ENCODE peak calls at places on chromosomes 4 and X, in six cellular contexts. Z, A, H, R, X and Q are unnamed samples.
A peak's percentile ranks its signal among the peaks of the same experiment; 100 is the strongest.

GRCh38 chrX:139640259-139640658 is 67.7 kb downstream of the MCF2 start:
- DNase-seq in H (no peak), A (no peak), Z (no peak), R (no peak), X (no peak), Q (no peak)

GRCh38 chr4:85430697-85431096 is 44.3 kb upstream of the ARHGAP24 start:
- DNase-seq in R (no peak), Z (no peak), H (no peak), X (no peak), A (no peak), Q (no peak)

GRCh38 chr4:183455431-183456145 is 11.2 kb downstream of the CDKN2AIP start:
- DNase-seq in Z (no peak), A (no peak), R (no peak), X (no peak), H (no peak), Q (no peak)

GRCh38 chr4:101348367-101348827 is 1.1 kb upstream of the PPP3CA start:
- DNase-seq in A (peak; percentile 79), H (no peak), X (peak; percentile 25), Z (peak; percentile 61), R (peak; percentile 51), Q (no peak)

GRCh38 chr4:137300776-137301175 is 231.5 kb downstream of the PCDH18 start:
- DNase-seq in Z (no peak), H (no peak), A (no peak), X (no peak), R (no peak), Q (no peak)

GRCh38 chr4:40685300-40685699 is 55.6 kb upstream of the RBM47 start:
- DNase-seq in H (no peak), Z (no peak), A (no peak), R (no peak), X (no peak), Q (no peak)

GRCh38 chrX:75522565-75523411 is at the start of gene ZDHHC15:
- DNase-seq in A (peak; percentile 74), H (peak; percentile 55), X (peak; percentile 43), R (peak; percentile 57), Z (peak; percentile 59), Q (no peak)

GRCh38 chr4:20529681-20530080 is 170.6 kb upstream of the PACRGL start:
- DNase-seq in A (no peak), R (no peak), X (no peak), H (no peak), Z (no peak), Q (no peak)

GRCh38 chr4:3324093-3324815 is 31.4 kb downstream of the RGS12 start:
- DNase-seq in H (no peak), X (no peak), R (peak; percentile 31), A (no peak), Z (peak; percentile 36), Q (no peak)

GRCh38 chr4:186737427-186737826 is 13.8 kb upstream of the FAT1 start:
- DNase-seq in R (no peak), Z (no peak), A (no peak), X (no peak), H (no peak), Q (no peak)

GRCh38 chrX:95760356-95760755 is 924.3 kb upstream of the DIAPH2 start:
- DNase-seq in X (no peak), H (no peak), R (no peak), Z (no peak), A (no peak), Q (no peak)

GRCh38 chrX:39595977-39596376 is 501.8 kb downstream of the BCOR start:
- DNase-seq in Z (no peak), H (no peak), A (no peak), X (no peak), R (no peak), Q (no peak)

GRCh38 chrX:82362550-82362949 is 1145.5 kb upstream of the POU3F4 start:
- DNase-seq in Z (no peak), A (no peak), H (no peak), R (no peak), X (no peak), Q (no peak)

GRCh38 chr4:176927664-176928063 is 134.9 kb upstream of the VEGFC start:
- DNase-seq in R (no peak), X (no peak), Z (no peak), A (no peak), H (no peak), Q (no peak)

GRCh38 chrX:103687073-103687695 is 685 bp upstream of the MORF4L2 start:
- DNase-seq in Z (peak; percentile 86), A (peak; percentile 91), R (peak; percentile 84), X (peak; percentile 88), H (peak; percentile 88), Q (peak; percentile 84)

GRCh38 chr4:97845758-97846157 is 297.5 kb downstream of the STPG2 start:
- DNase-seq in X (no peak), A (no peak), R (no peak), H (no peak), Z (no peak), Q (no peak)
- H3K27ac ChIP-seq in X (no peak overlapping the region), A (no peak overlapping the region), R (no peak overlapping the region), H (no peak overlapping the region), Z (no peak overlapping the region), Q (no peak overlapping the region)

GRCh38 chr4:168485511-168485910 is 5.2 kb upstream of the DDX60L start:
- DNase-seq in H (no peak), A (no peak), X (no peak), R (no peak), Z (no peak), Q (no peak)
- H3K27ac ChIP-seq in H (no peak overlapping the region), A (no peak overlapping the region), X (no peak overlapping the region), R (no peak overlapping the region), Z (no peak overlapping the region), Q (peak overlapping the region; percentile 91)

DNA sequence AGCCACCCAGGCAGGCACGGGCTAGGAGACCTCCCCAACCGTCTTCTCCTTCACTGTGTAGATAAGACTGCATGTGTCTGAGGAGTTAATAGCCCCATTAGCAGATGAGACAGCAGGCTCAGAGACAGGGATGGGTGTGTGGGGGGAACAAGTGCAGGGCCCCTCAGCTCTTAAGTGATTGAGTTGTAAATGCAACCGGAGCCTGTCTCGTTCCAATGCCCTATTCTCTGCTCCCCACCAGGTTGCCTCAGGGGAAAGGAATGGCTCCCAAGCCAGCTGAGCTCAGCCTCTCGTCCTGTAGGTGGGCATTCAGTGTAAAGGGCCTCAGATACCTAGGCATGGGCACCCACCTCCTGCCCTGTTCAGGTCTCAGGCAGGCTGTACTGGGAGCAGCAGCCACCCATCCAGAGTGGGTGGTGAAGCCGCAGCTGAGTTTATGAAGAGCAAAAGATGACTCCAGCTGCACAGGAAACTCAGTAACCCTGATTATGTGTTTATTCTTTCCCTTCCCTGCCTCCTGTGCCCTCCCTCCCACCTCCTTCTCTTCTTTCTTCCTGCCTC is 87.3 kb downstream of the PJA1 start:
- DNase-seq in X (no peak), R (no peak), Z (no peak), H (no peak), A (no peak), Q (peak; percentile 4)
- H3K27ac ChIP-seq in X (no peak overlapping the region), R (no peak overlapping the region), Z (no peak overlapping the region), H (no peak overlapping the region), A (no peak overlapping the region), Q (no peak overlapping the region)

GRCh38 chr4:119103263-119103662 is 32.4 kb upstream of the MYOZ2 start:
- DNase-seq in Z (peak; percentile 69), X (no peak), H (no peak), R (no peak), A (no peak), Q (no peak)
- H3K27ac ChIP-seq in Z (peak overlapping the region; percentile 63), X (peak overlapping the region; percentile 42), H (no peak overlapping the region), R (peak overlapping the region; percentile 74), A (no peak overlapping the region), Q (peak overlapping the region; percentile 96)

DNA sequence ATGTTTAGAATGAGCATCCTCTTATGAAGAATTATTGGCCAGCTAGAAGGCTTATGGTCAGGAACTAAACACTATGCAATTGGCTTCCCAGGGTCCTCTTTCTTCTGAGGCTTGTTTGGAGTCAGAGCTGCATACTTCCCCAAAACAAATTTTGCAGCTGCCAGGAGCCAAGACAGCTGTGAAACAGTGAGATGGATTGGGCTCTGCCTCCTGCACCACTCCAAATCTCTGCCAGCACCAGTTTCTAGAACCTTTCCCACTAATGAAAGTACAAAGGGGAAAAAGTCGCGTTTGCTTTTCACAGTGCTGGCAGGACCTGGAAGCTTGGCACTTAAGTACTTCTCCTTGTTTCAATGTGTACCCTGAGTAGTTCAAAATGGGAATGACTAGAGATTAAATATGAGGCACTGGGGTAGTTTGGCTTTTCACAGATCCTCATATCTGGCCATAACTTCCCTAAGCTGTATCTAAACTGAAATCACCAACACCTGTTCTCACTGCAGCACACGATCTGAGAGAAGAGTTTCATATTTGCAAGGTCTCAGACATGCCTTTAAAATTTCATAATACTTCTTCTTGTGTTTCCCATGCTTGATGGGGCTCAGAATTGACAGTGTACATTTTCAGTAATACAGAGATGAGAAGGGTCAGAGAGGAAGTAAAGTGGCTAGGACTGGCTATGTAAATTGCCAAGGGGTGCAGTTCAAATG is 20.7 kb upstream of the AR start:
- DNase-seq in X (no peak), R (no peak), Z (no peak), A (no peak), H (no peak), Q (no peak)
- H3K27ac ChIP-seq in X (no peak overlapping the region), R (no peak overlapping the region), Z (no peak overlapping the region), A (no peak overlapping the region), H (no peak overlapping the region), Q (no peak overlapping the region)

GRCh38 chr4:106670911-106671310 is 302.3 kb upstream of the GIMD1 start:
- DNase-seq in X (no peak), H (no peak), Z (no peak), R (no peak), A (no peak), Q (no peak)

GRCh38 chr4:106671711-106672110 is 303.1 kb upstream of the GIMD1 start:
- DNase-seq in X (no peak), R (no peak), H (no peak), A (no peak), Z (no peak), Q (no peak)

GRCh38 chr4:106679063-106679462 is 310.5 kb upstream of the GIMD1 start:
- DNase-seq in X (no peak), A (no peak), H (no peak), R (no peak), Z (no peak), Q (no peak)

GRCh38 chr4:106681381-106681921 is 312.9 kb upstream of the GIMD1 start:
- DNase-seq in R (no peak), A (peak; percentile 65), Z (no peak), X (no peak), H (no peak), Q (peak; percentile 29)

GRCh38 chr4:106676173-106676921 is 307.8 kb upstream of the GIMD1 start:
- DNase-seq in X (no peak), R (no peak), H (no peak), A (no peak), Z (no peak), Q (no peak)
- H3K27ac ChIP-seq in X (no peak overlapping the region), R (no peak overlapping the region), H (no peak overlapping the region), A (no peak overlapping the region), Z (no peak overlapping the region), Q (peak overlapping the region; percentile 36)

DNA sequence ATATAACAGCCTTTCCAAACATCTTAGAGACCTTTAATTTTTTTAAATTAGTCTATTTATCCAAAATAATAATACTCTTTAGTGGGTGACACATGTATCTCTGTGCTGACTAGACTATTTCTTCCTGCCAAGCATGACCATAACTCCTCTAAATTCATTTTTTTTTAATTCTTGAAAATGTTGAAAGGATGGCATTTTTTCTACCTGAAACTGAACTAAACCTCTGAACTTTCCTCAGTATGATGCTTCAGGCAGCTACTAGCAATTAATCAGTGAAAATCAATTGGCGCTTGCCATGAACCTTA is 42.4 kb upstream of the PDLIM5 start:
- DNase-seq in Z (no peak), X (no peak), R (no peak), A (no peak), H (no peak), Q (no peak)
- H3K27ac ChIP-seq in Z (peak overlapping the region; percentile 81), X (peak overlapping the region; percentile 92), R (no peak overlapping the region), A (no peak overlapping the region), H (no peak overlapping the region), Q (no peak overlapping the region)

GRCh38 chrX:134806707-134807038 is 148.4 kb upstream of the PLAC1 start:
- DNase-seq in Z (no peak), X (no peak), A (no peak), H (no peak), R (no peak), Q (no peak)
- H3K27ac ChIP-seq in Z (peak overlapping the region; percentile 80), X (peak overlapping the region; percentile 93), A (peak overlapping the region; percentile 68), H (peak overlapping the region; percentile 92), R (peak overlapping the region; percentile 82), Q (peak overlapping the region; percentile 7)